ENCODE peak calls at places on chromosome 16, in nine cellular contexts. R is DMS153, D is PC-3, E is glutamatergic neuron, L is HEK293T, B is HCEC 1CT, S is ovary, Y is memory B cell, H is T-cell. V is an unnamed sample.

GRCh38 chr16:81313731-81314602 is 795 bp upstream of the GAN start:
- DNase-seq in R (no peak), D (no peak), E (no peak), L (no peak), B (no peak), S (no peak), Y (no peak), H (no peak), V (peak)

GRCh38 chr16:2121853-2122252 is 13.8 kb downstream of the PKD1 start:
- DNase-seq in R (no peak), D (no peak), E (no peak), L (no peak), B (no peak), S (peak), Y (no peak), H (no peak), V (no peak)

GRCh38 chr16:2799852-2800226 is 1.6 kb downstream of the PRSS41 start:
- DNase-seq in R (peak), D (peak), E (no peak), L (no peak), B (peak), S (no peak), Y (no peak), H (no peak), V (no peak)

GRCh38 chr16:85463228-85463611 is 149.9 kb upstream of the GSE1 start:
- DNase-seq in R (no peak), D (no peak), E (no peak), L (no peak), B (no peak), S (no peak), Y (no peak), H (no peak), V (no peak)

GRCh38 chr16:26667271-26667703 is 399.4 kb upstream of the C16orf82 start:
- DNase-seq in R (no peak), D (no peak), E (peak), L (no peak), B (no peak), S (no peak), Y (no peak), H (no peak), V (peak)

GRCh38 chr16:47847220-47847970 is 308.4 kb downstream of the ABCC12 start:
- DNase-seq in R (no peak), D (peak), E (no peak), L (no peak), B (no peak), S (no peak), Y (no peak), H (no peak), V (no peak)

GRCh38 chr16:79532785-79533184 is 67.8 kb downstream of the MAF start:
- DNase-seq in R (no peak), D (no peak), E (no peak), L (no peak), B (no peak), S (no peak), Y (no peak), H (no peak), V (no peak)

GRCh38 chr16:26194526-26194925 is 502.8 kb downstream of the HS3ST4 start:
- DNase-seq in R (no peak), D (no peak), E (no peak), L (no peak), B (no peak), S (no peak), Y (no peak), H (no peak), V (no peak)

GRCh38 chr16:72837846-72838661 is 209.9 kb downstream of the ZFHX3 start:
- DNase-seq in R (no peak), D (no peak), E (no peak), L (no peak), B (no peak), S (no peak), Y (no peak), H (no peak), V (no peak)

GRCh38 chr16:77171750-77172635 is 19.0 kb upstream of the MON1B start:
- DNase-seq in R (peak), D (peak), E (no peak), L (peak), B (no peak), S (no peak), Y (no peak), H (peak), V (peak)

GRCh38 chr16:1057252-1057932 is 15.2 kb upstream of the SSTR5 start:
- DNase-seq in R (no peak), D (peak), E (peak), L (peak), B (no peak), S (no peak), Y (peak), H (peak), V (no peak)

GRCh38 chr16:81457326-81458133 is 12.9 kb downstream of the CMIP start:
- DNase-seq in R (no peak), D (no peak), E (no peak), L (no peak), B (peak), S (no peak), Y (no peak), H (no peak), V (no peak)

GRCh38 chr16:74825941-74826340 is 51.3 kb upstream of the FA2H start:
- DNase-seq in R (no peak), D (no peak), E (no peak), L (no peak), B (no peak), S (no peak), Y (no peak), H (no peak), V (no peak)

GRCh38 chr16:79283578-79283977 is 317.0 kb downstream of the MAF start:
- DNase-seq in R (no peak), D (no peak), E (no peak), L (no peak), B (no peak), S (no peak), Y (no peak), H (no peak), V (no peak)

GRCh38 chr16:64983983-64984382 is 137.9 kb downstream of the CDH11 start:
- DNase-seq in R (peak), D (peak), E (peak), L (peak), B (peak), S (peak), Y (no peak), H (no peak), V (peak)

GRCh38 chr16:88015806-88016140 is 64.5 kb downstream of the BANP start:
- DNase-seq in R (no peak), D (no peak), E (no peak), L (no peak), B (no peak), S (no peak), Y (no peak), H (no peak), V (no peak)

GRCh38 chr16:69542974-69543373 is 22.8 kb upstream of the NFAT5 start:
- DNase-seq in R (no peak), D (peak), E (no peak), L (no peak), B (peak), S (no peak), Y (no peak), H (no peak), V (no peak)

GRCh38 chr16:87017388-87018012 is 299.7 kb downstream of the C16orf95 start:
- DNase-seq in R (peak), D (peak), E (no peak), L (peak), B (peak), S (no peak), Y (no peak), H (no peak), V (no peak)

GRCh38 chr16:58030136-58030840 is 4.7 kb downstream of the MMP15 start:
- DNase-seq in R (no peak), D (no peak), E (no peak), L (no peak), B (no peak), S (no peak), Y (no peak), H (no peak), V (no peak)

GRCh38 chr16:89193021-89193575 is 7.2 kb downstream of the SLC22A31 start:
- DNase-seq in R (peak), D (peak), E (peak), L (peak), B (peak), S (peak), Y (no peak), H (no peak), V (no peak)

GRCh38 chr16:88995746-88996535 is 18.9 kb upstream of the CBFA2T3 start:
- DNase-seq in R (no peak), D (no peak), E (no peak), L (no peak), B (no peak), S (no peak), Y (no peak), H (no peak), V (no peak)

GRCh38 chr16:15807603-15808009 is 49.2 kb downstream of the MYH11 start:
- DNase-seq in R (no peak), D (no peak), E (no peak), L (no peak), B (no peak), S (peak), Y (no peak), H (no peak), V (no peak)

GRCh38 chr16:10180771-10181163 is 1.5 kb downstream of the GRIN2A start:
- DNase-seq in R (no peak), D (no peak), E (peak), L (peak), B (no peak), S (peak), Y (peak), H (no peak), V (peak)

GRCh38 chr16:58535100-58535499 is 19.8 kb downstream of the SETD6 start:
- DNase-seq in R (no peak), D (no peak), E (no peak), L (no peak), B (no peak), S (no peak), Y (no peak), H (no peak), V (no peak)

GRCh38 chr16:30896890-30897730 is 696 bp downstream of the CTF1 start:
- DNase-seq in R (peak), D (peak), E (peak), L (peak), B (peak), S (peak), Y (peak), H (peak), V (peak)

V was measured in neuronal stem cell.